ENCODE peak calls at places on chromosomes 3 and 15, in eight cellular contexts. N is non-pigmented ciliary epithelial cell; G is NCI-H2081; B is H7; R is progenitor cell of endocrine pancreas; O is PC-3; Q is kidney glomerular epithelial cell; F is activated effector memory CD4-positive, alpha-beta T cell treated with Interleukin-2 at 50 U/mL for 16 hours. C is an unnamed sample.

GRCh38 chr15:100461049-100461448 is 67.7 kb downstream of the CERS3 start:
- DNase-seq in R (no peak), G (no peak), F (no peak), N (no peak), Q (no peak), O (no peak), B (no peak), C (no peak)

GRCh38 chr3:72011495-72011894 is 226.5 kb upstream of the PROK2 start:
- DNase-seq in O (no peak), N (no peak), F (no peak), R (no peak), Q (peak), G (no peak), B (no peak), C (peak)

GRCh38 chr15:96343529-96344072 is 13.1 kb downstream of the NR2F2 start:
- DNase-seq in G (no peak), B (peak), R (no peak), F (no peak), N (no peak), Q (no peak), O (no peak), C (no peak)

GRCh38 chr3:10379961-10380360 is 59.0 kb upstream of the SEC13 start:
- DNase-seq in R (no peak), G (no peak), F (no peak), N (no peak), O (no peak), Q (no peak), B (no peak), C (no peak)

GRCh38 chr3:196232154-196232881 is 16.0 kb downstream of the SLC51A start:
- DNase-seq in G (no peak), R (no peak), F (no peak), B (no peak), Q (no peak), N (no peak), O (no peak), C (no peak)

GRCh38 chr3:48612270-48612669 is 2.8 kb upstream of the UQCRC1 start:
- DNase-seq in Q (no peak), R (no peak), G (no peak), O (no peak), N (no peak), B (no peak), F (no peak), C (no peak)

GRCh38 chr3:127734754-127735473 is 62.2 kb downstream of the ABTB1 start:
- DNase-seq in O (peak), Q (peak), B (no peak), F (no peak), R (no peak), N (peak), G (no peak), C (peak)

GRCh38 chr3:31532587-31533168 is at the start of gene STT3B:
- DNase-seq in O (peak), R (no peak), F (peak), G (peak), N (no peak), B (peak), Q (peak), C (peak)

GRCh38 chr3:3798641-3799113 is 554 bp upstream of the LRRN1 start:
- DNase-seq in O (no peak), F (no peak), R (peak), G (no peak), B (peak), N (no peak), Q (no peak), C (no peak)

GRCh38 chr3:7000501-7000900 is 139.6 kb downstream of the GRM7 start:
- DNase-seq in O (no peak), N (no peak), R (no peak), B (no peak), G (no peak), F (no peak), Q (no peak), C (no peak)

GRCh38 chr3:188272481-188273372 is 118.8 kb downstream of the LPP start:
- DNase-seq in G (no peak), R (no peak), B (no peak), O (peak), Q (peak), N (peak), F (no peak), C (peak)

GRCh38 chr3:128152419-128153155 is 694 bp upstream of the EEFSEC start:
- DNase-seq in G (no peak), F (no peak), N (peak), R (no peak), Q (no peak), O (peak), B (peak), C (peak)

GRCh38 chr3:147669076-147669475 is 259.9 kb downstream of the ZIC1 start:
- DNase-seq in O (no peak), G (no peak), B (no peak), R (no peak), F (no peak), N (no peak), Q (no peak), C (no peak)

GRCh38 chr15:96160269-96160668 is 170.2 kb upstream of the NR2F2 start:
- DNase-seq in G (no peak), B (no peak), Q (no peak), O (no peak), N (no peak), R (no peak), F (no peak), C (no peak)